ENCODE peak calls at places on chromosomes 16 and 17, in seven cellular contexts. R is GM12892, I is K562, L is H1, T is SK-N-SH, P is HepG2, S is GM12878. Z is an unnamed sample.

GRCh38 chr16:66568355-66568754 is 2.1 kb downstream of the CMTM1 start:
- DNase-seq in R (no peak), I (no peak), L (no peak), T (no peak), P (no peak), S (no peak), Z (no peak)

GRCh38 chr16:72455743-72456659 is 284.0 kb upstream of the PMFBP1 start:
- DNase-seq in R (no peak), I (peak; percentile 5), L (no peak), T (no peak), P (peak; percentile 88), S (no peak), Z (no peak)

GRCh38 chr17:52242268-52242667 is 83.8 kb upstream of the CA10 start:
- DNase-seq in R (no peak), I (no peak), L (no peak), T (no peak), P (no peak), S (no peak), Z (no peak)

GRCh38 chr17:22505660-22506059 is 813.3 kb downstream of the KCNJ18 start:
- DNase-seq in R (no peak), I (no peak), L (no peak), T (no peak), P (no peak), S (no peak), Z (no peak)

GRCh38 chr17:44733753-44734152 is 25.0 kb upstream of the ADAM11 start:
- DNase-seq in R (no peak), I (peak; percentile 48), L (no peak), T (no peak), P (peak; percentile 41), S (no peak), Z (no peak)

GRCh38 chr16:74724820-74725549 is 24.3 kb upstream of the MLKL start:
- DNase-seq in R (no peak), I (no peak), L (no peak), T (no peak), P (no peak), S (no peak), Z (no peak)

GRCh38 chr17:51279183-51279582 is 18.8 kb downstream of the UTP18 start:
- DNase-seq in R (no peak), I (no peak), L (no peak), T (no peak), P (no peak), S (no peak), Z (no peak)

GRCh38 chr17:34616148-34616547 is 36.8 kb downstream of the TMEM132E start:
- DNase-seq in R (no peak), I (no peak), L (no peak), T (peak; percentile 66), P (no peak), S (no peak), Z (no peak)

GRCh38 chr16:7791191-7791590 is 458.5 kb downstream of the RBFOX1 start:
- DNase-seq in R (no peak), I (no peak), L (no peak), T (no peak), P (no peak), S (no peak), Z (no peak)

GRCh38 chr17:6297960-6298359 is 137.0 kb downstream of the AIPL1 start:
- DNase-seq in R (no peak), I (no peak), L (no peak), T (no peak), P (no peak), S (no peak), Z (no peak)

GRCh38 chr16:85321856-85322271 is 209.6 kb upstream of the CIBAR2 start:
- DNase-seq in R (no peak), I (peak; percentile 68), L (no peak), T (peak; percentile 77), P (no peak), S (no peak), Z (no peak)

GRCh38 chr16:2458887-2459646 is 842 bp upstream of the TEDC2 start:
- DNase-seq in R (no peak), I (no peak), L (no peak), T (no peak), P (no peak), S (no peak), Z (no peak)

GRCh38 chr17:33169580-33170285 is 123.4 kb downstream of the ASIC2 start:
- DNase-seq in R (no peak), I (no peak), L (no peak), T (no peak), P (no peak), S (no peak), Z (no peak)

GRCh38 chr16:47053895-47054294 is 80.4 kb upstream of the DNAJA2 start:
- DNase-seq in R (no peak), I (no peak), L (no peak), T (no peak), P (no peak), S (no peak), Z (no peak)

GRCh38 chr16:47055136-47055885 is 81.8 kb upstream of the DNAJA2 start:
- DNase-seq in R (no peak), I (no peak), L (no peak), T (no peak), P (no peak), S (no peak), Z (no peak)

GRCh38 chr16:47056704-47057630 is 83.5 kb upstream of the DNAJA2 start:
- DNase-seq in R (no peak), I (no peak), L (no peak), T (no peak), P (no peak), S (no peak), Z (no peak)

GRCh38 chr16:47052666-47053640 is 79.5 kb upstream of the DNAJA2 start:
- DNase-seq in R (no peak), I (no peak), L (no peak), T (no peak), P (no peak), S (no peak), Z (no peak)

DNA sequence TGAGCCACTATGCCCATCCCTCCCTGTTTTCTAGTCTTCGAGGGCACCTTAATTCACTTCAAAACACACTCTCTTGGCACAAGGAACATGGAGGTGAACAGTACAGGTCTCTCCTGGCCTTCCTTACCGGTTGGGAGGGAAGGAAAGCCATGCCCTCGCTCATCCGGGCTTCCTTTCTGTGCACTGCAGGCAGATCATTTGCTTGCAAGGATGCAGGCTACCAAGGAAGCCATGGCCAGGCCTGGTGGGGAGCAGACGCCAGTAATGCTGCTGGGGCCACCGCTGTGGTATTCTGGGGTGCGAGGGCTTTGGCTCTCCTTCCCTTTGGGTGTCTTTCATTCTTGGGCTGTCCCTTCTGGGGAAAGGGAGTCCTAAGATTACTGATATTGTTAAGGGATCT is 80.8 kb upstream of the DNAJA2 start:
- DNase-seq in R (no peak), I (no peak), L (no peak), T (no peak), P (no peak), S (no peak), Z (no peak)
- TF ChIP-seq TAF1 in R (no peak), I (no peak), L (no peak), T (no peak), P (no peak), S (no peak), Z (no peak)

GRCh38 chr16:50862818-50863672 is 121.2 kb downstream of the CYLD start:
- DNase-seq in R (no peak), I (no peak), L (no peak), T (peak; percentile 45), P (no peak), S (no peak), Z (no peak)

GRCh38 chr16:50861926-50862325 is 120.0 kb downstream of the CYLD start:
- DNase-seq in R (no peak), I (no peak), L (no peak), T (no peak), P (peak; percentile 86), S (no peak), Z (no peak)

GRCh38 chr16:50863673-50864144 is 121.8 kb downstream of the CYLD start:
- DNase-seq in R (no peak), I (no peak), L (no peak), T (no peak), P (no peak), S (no peak), Z (no peak)

GRCh38 chr16:50859628-50860360 is 117.9 kb downstream of the CYLD start:
- DNase-seq in R (no peak), I (peak; percentile 9), L (no peak), T (no peak), P (peak; percentile 55), S (no peak), Z (no peak)

GRCh38 chr16:50861451-50861850 is 119.6 kb downstream of the CYLD start:
- DNase-seq in R (no peak), I (no peak), L (no peak), T (no peak), P (no peak), S (no peak), Z (no peak)
- TF ChIP-seq TAF1 in R (no peak), I (no peak), L (no peak), T (no peak), P (no peak), S (no peak), Z (no peak)

GRCh38 chr16:55274391-55274790 is 49.6 kb upstream of the IRX6 start:
- DNase-seq in R (no peak), I (no peak), L (no peak), T (no peak), P (no peak), S (no peak), Z (no peak)

GRCh38 chr16:55273959-55274358 is 50.0 kb upstream of the IRX6 start:
- DNase-seq in R (no peak), I (no peak), L (no peak), T (no peak), P (no peak), S (no peak), Z (no peak)

GRCh38 chr16:55273356-55273755 is 50.6 kb upstream of the IRX6 start:
- DNase-seq in R (no peak), I (no peak), L (no peak), T (no peak), P (no peak), S (no peak), Z (no peak)

GRCh38 chr16:55277536-55277935 is 46.5 kb upstream of the IRX6 start:
- DNase-seq in R (no peak), I (no peak), L (no peak), T (no peak), P (no peak), S (no peak), Z (no peak)

GRCh38 chr16:55275869-55276268 is 48.1 kb upstream of the IRX6 start:
- DNase-seq in R (no peak), I (no peak), L (no peak), T (no peak), P (no peak), S (no peak), Z (no peak)
- TF ChIP-seq TAF1 in R (no peak), I (no peak), L (no peak), T (no peak), P (no peak), S (no peak), Z (no peak)

GRCh38 chr17:7833795-7834553 is at the start of gene KDM6B:
- DNase-seq in R (peak; percentile 85), I (peak; percentile 92), L (no peak), T (peak; percentile 89), P (peak; percentile 83), S (no peak), Z (peak; percentile 88)

GRCh38 chr17:7835818-7836595 is 2.0 kb downstream of the KDM6B start:
- DNase-seq in R (no peak), I (no peak), L (no peak), T (peak; percentile 55), P (peak; percentile 64), S (no peak), Z (no peak)

GRCh38 chr17:7833011-7833794 is 814 bp upstream of the KDM6B start:
- DNase-seq in R (no peak), I (no peak), L (no peak), T (no peak), P (no peak), S (no peak), Z (no peak)

GRCh38 chr17:7834891-7835817 is 1.1 kb downstream of the KDM6B start:
- DNase-seq in R (peak; percentile 87), I (peak; percentile 96), L (peak; percentile 97), T (peak; percentile 92), P (peak; percentile 96), S (peak; percentile 90), Z (peak; percentile 86)

GRCh38 chr17:7834554-7834890 is 505 bp downstream of the KDM6B start:
- DNase-seq in R (no peak), I (peak; percentile 64), L (no peak), T (peak; percentile 58), P (peak; percentile 64), S (no peak), Z (no peak)
- TF ChIP-seq TAF1 in R (no peak), I (no peak), L (no peak), T (no peak), P (no peak), S (no peak), Z (no peak)

Z was measured in GM12891.